ENCODE peak calls at places on chromosomes 1 and 21, in ten cellular contexts. One of them, this sample, is unnamed. For H3K27me3, the result is how much of the 10 kb centered on the place peaks cover.

GRCh38 chr1:74522143-74522542 is 9.7 kb upstream of the LRRC53 start:
- DNase-seq in sigmoid colon: no peak
- DNase-seq in upper lobe of left lung: no peak
- DNase-seq in SK-N-SH: no peak
- DNase-seq in stomach: no peak
- DNase-seq in transverse colon: no peak
- DNase-seq in K562: no peak
- DNase-seq in HepG2: no peak
- DNase-seq in esophagus muscularis mucosa: no peak
- DNase-seq in H1: peak
- DNase-seq in this sample: no peak

GRCh38 chr21:26087223-26087918 is 83.2 kb downstream of the APP start:
- DNase-seq in esophagus muscularis mucosa: no peak
- DNase-seq in K562: no peak
- DNase-seq in upper lobe of left lung: no peak
- DNase-seq in sigmoid colon: no peak
- DNase-seq in HepG2: no peak
- DNase-seq in SK-N-SH: no peak
- DNase-seq in transverse colon: no peak
- DNase-seq in stomach: no peak
- DNase-seq in H1: no peak
- DNase-seq in this sample: no peak

GRCh38 chr1:109256971-109257681 is 7.8 kb downstream of the CELSR2 start:
- DNase-seq in upper lobe of left lung: no peak
- DNase-seq in SK-N-SH: no peak
- DNase-seq in HepG2: no peak
- DNase-seq in esophagus muscularis mucosa: no peak
- DNase-seq in K562: no peak
- DNase-seq in sigmoid colon: no peak
- DNase-seq in stomach: no peak
- DNase-seq in transverse colon: no peak
- DNase-seq in H1: no peak
- DNase-seq in this sample: no peak

GRCh38 chr1:154499446-154499845 is 2.6 kb upstream of the TDRD10 start:
- DNase-seq in sigmoid colon: no peak
- DNase-seq in transverse colon: no peak
- DNase-seq in HepG2: no peak
- DNase-seq in stomach: no peak
- DNase-seq in upper lobe of left lung: no peak
- DNase-seq in H1: no peak
- DNase-seq in SK-N-SH: no peak
- DNase-seq in K562: no peak
- DNase-seq in esophagus muscularis mucosa: no peak
- DNase-seq in this sample: no peak

GRCh38 chr1:185348995-185349394 is 32.0 kb upstream of the IVNS1ABP start:
- DNase-seq in H1: no peak
- DNase-seq in upper lobe of left lung: no peak
- DNase-seq in HepG2: no peak
- DNase-seq in esophagus muscularis mucosa: no peak
- DNase-seq in SK-N-SH: no peak
- DNase-seq in K562: no peak
- DNase-seq in stomach: no peak
- DNase-seq in sigmoid colon: no peak
- DNase-seq in transverse colon: no peak
- DNase-seq in this sample: no peak

GRCh38 chr1:205580140-205580922 is 51.5 kb downstream of the ELK4 start:
- DNase-seq in SK-N-SH: no peak
- DNase-seq in H1: no peak
- DNase-seq in upper lobe of left lung: peak
- DNase-seq in stomach: peak
- DNase-seq in K562: no peak
- DNase-seq in esophagus muscularis mucosa: no peak
- DNase-seq in HepG2: no peak
- DNase-seq in transverse colon: no peak
- DNase-seq in sigmoid colon: peak
- DNase-seq in this sample: peak

GRCh38 chr1:151494741-151495281 is 16.4 kb upstream of the CGN start:
- DNase-seq in HepG2: peak
- DNase-seq in transverse colon: no peak
- DNase-seq in K562: no peak
- DNase-seq in sigmoid colon: no peak
- DNase-seq in SK-N-SH: no peak
- DNase-seq in upper lobe of left lung: peak
- DNase-seq in esophagus muscularis mucosa: no peak
- DNase-seq in H1: no peak
- DNase-seq in stomach: no peak
- DNase-seq in this sample: no peak

GRCh38 chr1:198156745-198157240 is at the start of gene NEK7:
- DNase-seq in K562: peak
- DNase-seq in H1: peak
- DNase-seq in sigmoid colon: peak
- DNase-seq in transverse colon: peak
- DNase-seq in SK-N-SH: peak
- DNase-seq in stomach: peak
- DNase-seq in esophagus muscularis mucosa: no peak
- DNase-seq in HepG2: peak
- DNase-seq in upper lobe of left lung: peak
- DNase-seq in this sample: peak

GRCh38 chr1:118077331-118078055 is 107.5 kb downstream of the SPAG17 start:
- DNase-seq in sigmoid colon: no peak
- DNase-seq in transverse colon: no peak
- DNase-seq in esophagus muscularis mucosa: no peak
- DNase-seq in H1: peak
- DNase-seq in HepG2: peak
- DNase-seq in upper lobe of left lung: no peak
- DNase-seq in SK-N-SH: no peak
- DNase-seq in K562: peak
- DNase-seq in stomach: no peak
- DNase-seq in this sample: no peak

GRCh38 chr1:241592273-241592958 is 47.8 kb downstream of the CHML start:
- DNase-seq in HepG2: no peak
- DNase-seq in upper lobe of left lung: no peak
- DNase-seq in K562: no peak
- DNase-seq in esophagus muscularis mucosa: no peak
- DNase-seq in stomach: no peak
- DNase-seq in H1: no peak
- DNase-seq in transverse colon: no peak
- DNase-seq in SK-N-SH: no peak
- DNase-seq in sigmoid colon: no peak
- DNase-seq in this sample: no peak

GRCh38 chr1:117897551-117897950 is 31.9 kb downstream of the GDAP2 start:
- DNase-seq in SK-N-SH: no peak
- DNase-seq in upper lobe of left lung: no peak
- DNase-seq in esophagus muscularis mucosa: no peak
- DNase-seq in stomach: no peak
- DNase-seq in HepG2: no peak
- DNase-seq in K562: no peak
- DNase-seq in H1: no peak
- DNase-seq in sigmoid colon: no peak
- DNase-seq in transverse colon: no peak
- DNase-seq in this sample: no peak

GRCh38 chr1:85569122-85569521 is 11.4 kb upstream of the CCN1 start:
- DNase-seq in upper lobe of left lung: no peak
- DNase-seq in K562: no peak
- DNase-seq in HepG2: no peak
- DNase-seq in esophagus muscularis mucosa: no peak
- DNase-seq in sigmoid colon: no peak
- DNase-seq in transverse colon: no peak
- DNase-seq in SK-N-SH: no peak
- DNase-seq in stomach: no peak
- DNase-seq in H1: no peak
- DNase-seq in this sample: no peak

GRCh38 chr1:11730429-11730861 is 5.5 kb upstream of the AGTRAP start:
- DNase-seq in HepG2: no peak
- DNase-seq in SK-N-SH: no peak
- DNase-seq in stomach: no peak
- DNase-seq in K562: no peak
- DNase-seq in transverse colon: peak
- DNase-seq in upper lobe of left lung: peak
- DNase-seq in H1: no peak
- DNase-seq in esophagus muscularis mucosa: no peak
- DNase-seq in sigmoid colon: no peak
- DNase-seq in this sample: no peak
- TF ChIP-seq EP300 in HepG2: no peak
- TF ChIP-seq EP300 in SK-N-SH: no peak
- TF ChIP-seq EP300 in stomach: no peak
- TF ChIP-seq EP300 in K562: no peak
- TF ChIP-seq EP300 in transverse colon: no peak
- TF ChIP-seq EP300 in upper lobe of left lung: no peak
- TF ChIP-seq EP300 in H1: no peak
- TF ChIP-seq EP300 in esophagus muscularis mucosa: no peak
- TF ChIP-seq EP300 in sigmoid colon: no peak
- TF ChIP-seq EP300 in this sample: no peak

GRCh38 chr1:26839339-26839722 is 12.8 kb downstream of the ZDHHC18 start:
- DNase-seq in stomach: no peak
- DNase-seq in SK-N-SH: no peak
- DNase-seq in K562: no peak
- DNase-seq in H1: no peak
- DNase-seq in esophagus muscularis mucosa: no peak
- DNase-seq in upper lobe of left lung: no peak
- DNase-seq in sigmoid colon: no peak
- DNase-seq in transverse colon: no peak
- DNase-seq in HepG2: no peak
- DNase-seq in this sample: no peak

GRCh38 chr1:26844389-26844788 is 17.9 kb downstream of the ZDHHC18 start:
- DNase-seq in H1: no peak
- DNase-seq in stomach: no peak
- DNase-seq in HepG2: no peak
- DNase-seq in upper lobe of left lung: no peak
- DNase-seq in sigmoid colon: no peak
- DNase-seq in transverse colon: no peak
- DNase-seq in esophagus muscularis mucosa: no peak
- DNase-seq in SK-N-SH: no peak
- DNase-seq in K562: no peak
- DNase-seq in this sample: no peak

GRCh38 chr1:26833432-26834405 is 7.2 kb downstream of the ZDHHC18 start:
- DNase-seq in upper lobe of left lung: peak
- DNase-seq in stomach: peak
- DNase-seq in esophagus muscularis mucosa: no peak
- DNase-seq in SK-N-SH: no peak
- DNase-seq in K562: no peak
- DNase-seq in sigmoid colon: no peak
- DNase-seq in H1: no peak
- DNase-seq in HepG2: no peak
- DNase-seq in transverse colon: peak
- DNase-seq in this sample: no peak

GRCh38 chr1:26839779-26840178 is 13.3 kb downstream of the ZDHHC18 start:
- DNase-seq in SK-N-SH: no peak
- DNase-seq in H1: no peak
- DNase-seq in sigmoid colon: no peak
- DNase-seq in K562: no peak
- DNase-seq in esophagus muscularis mucosa: no peak
- DNase-seq in transverse colon: no peak
- DNase-seq in stomach: no peak
- DNase-seq in HepG2: peak
- DNase-seq in upper lobe of left lung: no peak
- DNase-seq in this sample: no peak

DNA sequence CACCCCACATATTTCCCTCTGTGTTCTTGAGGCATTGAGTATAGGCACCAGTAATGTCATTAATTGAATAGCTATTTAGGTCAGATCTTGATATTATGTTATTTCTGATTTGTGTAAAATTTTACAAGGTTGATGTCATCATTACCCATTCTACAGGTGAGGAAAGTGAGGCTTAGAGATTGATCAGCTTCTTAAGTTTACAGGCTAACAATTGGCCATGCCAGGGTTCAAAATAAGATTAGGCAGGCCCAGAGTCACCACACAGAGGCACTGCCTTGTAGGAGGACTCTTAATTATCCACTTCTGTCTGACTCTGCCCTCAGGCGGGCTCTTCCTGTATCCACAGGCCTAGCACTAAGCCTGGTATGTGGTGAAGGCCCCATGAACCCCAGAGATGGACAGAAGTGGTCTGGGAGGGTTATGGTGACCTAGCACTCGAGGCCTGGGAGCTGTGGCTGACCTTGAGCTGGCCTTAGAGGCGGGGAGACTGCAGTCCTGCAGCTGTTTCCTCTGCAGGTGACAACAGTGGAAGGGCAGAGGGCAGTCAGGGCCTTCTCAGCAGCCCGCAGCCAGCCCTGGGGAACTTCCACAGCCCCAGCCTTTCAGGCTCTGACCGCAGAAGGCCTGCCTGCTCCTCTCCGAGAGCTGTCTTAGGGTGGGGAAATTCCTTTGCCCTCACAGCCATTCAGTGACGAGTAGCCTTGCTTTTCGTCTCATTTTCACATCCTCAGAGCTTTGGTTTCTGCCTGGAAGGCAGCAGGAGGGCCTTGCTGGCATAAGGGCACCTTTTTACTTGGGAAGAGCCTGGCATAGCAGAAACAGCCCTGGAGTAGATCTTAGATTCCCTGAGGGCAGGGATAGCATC is 12.2 kb downstream of the ZDHHC18 start:
- DNase-seq in transverse colon: peak
- DNase-seq in esophagus muscularis mucosa: no peak
- DNase-seq in HepG2: peak
- DNase-seq in upper lobe of left lung: no peak
- DNase-seq in sigmoid colon: no peak
- DNase-seq in K562: no peak
- DNase-seq in stomach: no peak
- DNase-seq in SK-N-SH: no peak
- DNase-seq in H1: no peak
- DNase-seq in this sample: no peak
- TF ChIP-seq POLR2AphosphoS5 in transverse colon: no peak
- TF ChIP-seq POLR2AphosphoS5 in esophagus muscularis mucosa: no peak
- TF ChIP-seq POLR2AphosphoS5 in HepG2: no peak
- TF ChIP-seq POLR2AphosphoS5 in upper lobe of left lung: no peak
- TF ChIP-seq POLR2AphosphoS5 in sigmoid colon: no peak
- TF ChIP-seq POLR2AphosphoS5 in K562: no peak
- TF ChIP-seq POLR2AphosphoS5 in stomach: no peak
- TF ChIP-seq POLR2AphosphoS5 in SK-N-SH: no peak
- TF ChIP-seq POLR2AphosphoS5 in H1: no peak
- TF ChIP-seq POLR2AphosphoS5 in this sample: no peak

DNA sequence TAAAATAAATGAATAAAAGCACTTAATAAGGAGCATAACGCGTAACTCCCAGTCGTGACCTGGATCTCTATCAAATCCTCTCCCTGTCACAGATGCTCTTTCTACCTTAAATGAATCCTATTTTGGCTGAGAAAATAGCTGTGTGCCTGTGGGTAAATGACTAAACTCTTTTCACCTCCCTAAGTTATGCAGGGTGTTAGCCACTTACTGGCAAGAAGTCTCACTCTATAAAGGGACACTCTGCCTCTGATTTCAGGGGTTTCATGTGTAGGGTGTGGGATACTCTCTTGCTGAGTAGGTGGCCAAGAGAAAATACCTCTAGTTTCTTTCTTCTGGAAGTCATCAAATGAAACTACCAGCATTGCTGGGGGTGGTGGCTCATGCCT is 24.3 kb upstream of the PPP1R15B start:
- DNase-seq in stomach: no peak
- DNase-seq in K562: no peak
- DNase-seq in H1: no peak
- DNase-seq in esophagus muscularis mucosa: no peak
- DNase-seq in SK-N-SH: no peak
- DNase-seq in sigmoid colon: no peak
- DNase-seq in HepG2: no peak
- DNase-seq in upper lobe of left lung: no peak
- DNase-seq in transverse colon: no peak
- DNase-seq in this sample: no peak
- H3K27me3 ChIP-seq in stomach: under half
- H3K27me3 ChIP-seq in K562: under half
- H3K27me3 ChIP-seq in H1: under half
- H3K27me3 ChIP-seq in esophagus muscularis mucosa: under half
- H3K27me3 ChIP-seq in SK-N-SH: under half
- H3K27me3 ChIP-seq in sigmoid colon: under half
- H3K27me3 ChIP-seq in HepG2: under half
- H3K27me3 ChIP-seq in upper lobe of left lung: under half
- H3K27me3 ChIP-seq in transverse colon: under half
- H3K27me3 ChIP-seq in this sample: under half

GRCh38 chr1:22845536-22845935 is 127.1 kb downstream of the LACTBL1 start:
- DNase-seq in stomach: no peak
- DNase-seq in K562: no peak
- DNase-seq in upper lobe of left lung: no peak
- DNase-seq in esophagus muscularis mucosa: no peak
- DNase-seq in H1: no peak
- DNase-seq in HepG2: no peak
- DNase-seq in transverse colon: no peak
- DNase-seq in sigmoid colon: no peak
- DNase-seq in SK-N-SH: no peak
- DNase-seq in this sample: no peak
- TF ChIP-seq EP300 in stomach: no peak
- TF ChIP-seq EP300 in K562: no peak
- TF ChIP-seq EP300 in upper lobe of left lung: no peak
- TF ChIP-seq EP300 in esophagus muscularis mucosa: no peak
- TF ChIP-seq EP300 in H1: no peak
- TF ChIP-seq EP300 in HepG2: no peak
- TF ChIP-seq EP300 in transverse colon: no peak
- TF ChIP-seq EP300 in sigmoid colon: no peak
- TF ChIP-seq EP300 in SK-N-SH: peak
- TF ChIP-seq EP300 in this sample: no peak

This sample was measured in suprapubic skin.